ENCODE peak calls at places on chromosomes 11 and 22, in five cellular contexts. One of them, this sample, is unnamed.

GRCh38 chr11:1082346-1082727 is 7.7 kb downstream of the MUC2 start:
- DNase-seq in iris pigment epithelial cell: no peak
- DNase-seq in WERI-Rb-1: no peak
- DNase-seq in stimulated activated CD4-positive, alpha-beta T cell treated with anti-CD3 and anti-CD28 coated beads, Interleukin-1b, Interleukin-23, amount 100 ng/mL, for 4 hours: no peak
- DNase-seq in activated T-helper 1 cell treated with Interleukin-2 at 50 U/mL for 16 hours: no peak
- DNase-seq in this sample: peak

GRCh38 chr22:32552540-32552939 is 77.9 kb downstream of the FBXO7 start:
- DNase-seq in iris pigment epithelial cell: no peak
- DNase-seq in WERI-Rb-1: no peak
- DNase-seq in stimulated activated CD4-positive, alpha-beta T cell treated with anti-CD3 and anti-CD28 coated beads, Interleukin-1b, Interleukin-23, amount 100 ng/mL, for 4 hours: no peak
- DNase-seq in activated T-helper 1 cell treated with Interleukin-2 at 50 U/mL for 16 hours: no peak
- DNase-seq in this sample: no peak

GRCh38 chr11:65423516-65424199 is 1.1 kb downstream of the NEAT1 start:
- DNase-seq in iris pigment epithelial cell: peak
- DNase-seq in WERI-Rb-1: no peak
- DNase-seq in stimulated activated CD4-positive, alpha-beta T cell treated with anti-CD3 and anti-CD28 coated beads, Interleukin-1b, Interleukin-23, amount 100 ng/mL, for 4 hours: no peak
- DNase-seq in activated T-helper 1 cell treated with Interleukin-2 at 50 U/mL for 16 hours: no peak
- DNase-seq in this sample: no peak

GRCh38 chr11:34219862-34220490 is 114.5 kb downstream of the NAT10 start:
- DNase-seq in iris pigment epithelial cell: no peak
- DNase-seq in WERI-Rb-1: no peak
- DNase-seq in stimulated activated CD4-positive, alpha-beta T cell treated with anti-CD3 and anti-CD28 coated beads, Interleukin-1b, Interleukin-23, amount 100 ng/mL, for 4 hours: no peak
- DNase-seq in activated T-helper 1 cell treated with Interleukin-2 at 50 U/mL for 16 hours: no peak
- DNase-seq in this sample: no peak

GRCh38 chr11:70700453-70700852 is 302.1 kb downstream of the CTTN start:
- DNase-seq in iris pigment epithelial cell: no peak
- DNase-seq in WERI-Rb-1: no peak
- DNase-seq in stimulated activated CD4-positive, alpha-beta T cell treated with anti-CD3 and anti-CD28 coated beads, Interleukin-1b, Interleukin-23, amount 100 ng/mL, for 4 hours: no peak
- DNase-seq in activated T-helper 1 cell treated with Interleukin-2 at 50 U/mL for 16 hours: no peak
- DNase-seq in this sample: no peak

GRCh38 chr11:5550440-5551095 is 2.2 kb upstream of the OR52H1 start:
- DNase-seq in iris pigment epithelial cell: peak
- DNase-seq in WERI-Rb-1: no peak
- DNase-seq in stimulated activated CD4-positive, alpha-beta T cell treated with anti-CD3 and anti-CD28 coated beads, Interleukin-1b, Interleukin-23, amount 100 ng/mL, for 4 hours: no peak
- DNase-seq in activated T-helper 1 cell treated with Interleukin-2 at 50 U/mL for 16 hours: no peak
- DNase-seq in this sample: no peak

GRCh38 chr11:120818097-120818496 is 205.8 kb upstream of the TBCEL start:
- DNase-seq in iris pigment epithelial cell: no peak
- DNase-seq in WERI-Rb-1: no peak
- DNase-seq in stimulated activated CD4-positive, alpha-beta T cell treated with anti-CD3 and anti-CD28 coated beads, Interleukin-1b, Interleukin-23, amount 100 ng/mL, for 4 hours: no peak
- DNase-seq in activated T-helper 1 cell treated with Interleukin-2 at 50 U/mL for 16 hours: no peak
- DNase-seq in this sample: no peak

GRCh38 chr22:26610983-26611382 is 6.8 kb downstream of the CRYBB1 start:
- DNase-seq in iris pigment epithelial cell: no peak
- DNase-seq in WERI-Rb-1: no peak
- DNase-seq in stimulated activated CD4-positive, alpha-beta T cell treated with anti-CD3 and anti-CD28 coated beads, Interleukin-1b, Interleukin-23, amount 100 ng/mL, for 4 hours: no peak
- DNase-seq in activated T-helper 1 cell treated with Interleukin-2 at 50 U/mL for 16 hours: no peak
- DNase-seq in this sample: no peak

GRCh38 chr11:36948445-36949171 is 350.6 kb upstream of the RAG2 start:
- DNase-seq in iris pigment epithelial cell: no peak
- DNase-seq in WERI-Rb-1: no peak
- DNase-seq in stimulated activated CD4-positive, alpha-beta T cell treated with anti-CD3 and anti-CD28 coated beads, Interleukin-1b, Interleukin-23, amount 100 ng/mL, for 4 hours: no peak
- DNase-seq in activated T-helper 1 cell treated with Interleukin-2 at 50 U/mL for 16 hours: no peak
- DNase-seq in this sample: no peak

GRCh38 chr22:47165338-47165931 is 403.0 kb downstream of the TBC1D22A start:
- DNase-seq in iris pigment epithelial cell: no peak
- DNase-seq in WERI-Rb-1: peak
- DNase-seq in stimulated activated CD4-positive, alpha-beta T cell treated with anti-CD3 and anti-CD28 coated beads, Interleukin-1b, Interleukin-23, amount 100 ng/mL, for 4 hours: no peak
- DNase-seq in activated T-helper 1 cell treated with Interleukin-2 at 50 U/mL for 16 hours: no peak
- DNase-seq in this sample: no peak

GRCh38 chr11:126411971-126412381 is 56.5 kb downstream of the ST3GAL4 start:
- DNase-seq in iris pigment epithelial cell: no peak
- DNase-seq in WERI-Rb-1: peak
- DNase-seq in stimulated activated CD4-positive, alpha-beta T cell treated with anti-CD3 and anti-CD28 coated beads, Interleukin-1b, Interleukin-23, amount 100 ng/mL, for 4 hours: no peak
- DNase-seq in activated T-helper 1 cell treated with Interleukin-2 at 50 U/mL for 16 hours: no peak
- DNase-seq in this sample: no peak

GRCh38 chr11:77322506-77322905 is 21.0 kb upstream of the GDPD4 start:
- DNase-seq in iris pigment epithelial cell: peak
- DNase-seq in WERI-Rb-1: no peak
- DNase-seq in stimulated activated CD4-positive, alpha-beta T cell treated with anti-CD3 and anti-CD28 coated beads, Interleukin-1b, Interleukin-23, amount 100 ng/mL, for 4 hours: no peak
- DNase-seq in activated T-helper 1 cell treated with Interleukin-2 at 50 U/mL for 16 hours: no peak
- DNase-seq in this sample: no peak

GRCh38 chr22:19044381-19044780 is 77.8 kb downstream of the DGCR2 start:
- DNase-seq in iris pigment epithelial cell: no peak
- DNase-seq in WERI-Rb-1: no peak
- DNase-seq in stimulated activated CD4-positive, alpha-beta T cell treated with anti-CD3 and anti-CD28 coated beads, Interleukin-1b, Interleukin-23, amount 100 ng/mL, for 4 hours: no peak
- DNase-seq in activated T-helper 1 cell treated with Interleukin-2 at 50 U/mL for 16 hours: no peak
- DNase-seq in this sample: no peak

GRCh38 chr22:48819232-48819631 is 1008.4 kb downstream of the BRD1 start:
- DNase-seq in iris pigment epithelial cell: no peak
- DNase-seq in WERI-Rb-1: no peak
- DNase-seq in stimulated activated CD4-positive, alpha-beta T cell treated with anti-CD3 and anti-CD28 coated beads, Interleukin-1b, Interleukin-23, amount 100 ng/mL, for 4 hours: no peak
- DNase-seq in activated T-helper 1 cell treated with Interleukin-2 at 50 U/mL for 16 hours: no peak
- DNase-seq in this sample: no peak

GRCh38 chr11:46505741-46506485 is 87.9 kb downstream of the AMBRA1 start:
- DNase-seq in iris pigment epithelial cell: peak
- DNase-seq in WERI-Rb-1: no peak
- DNase-seq in stimulated activated CD4-positive, alpha-beta T cell treated with anti-CD3 and anti-CD28 coated beads, Interleukin-1b, Interleukin-23, amount 100 ng/mL, for 4 hours: no peak
- DNase-seq in activated T-helper 1 cell treated with Interleukin-2 at 50 U/mL for 16 hours: no peak
- DNase-seq in this sample: no peak

GRCh38 chr22:49724030-49724892 is 103.4 kb downstream of the BRD1 start:
- DNase-seq in iris pigment epithelial cell: no peak
- DNase-seq in WERI-Rb-1: peak
- DNase-seq in stimulated activated CD4-positive, alpha-beta T cell treated with anti-CD3 and anti-CD28 coated beads, Interleukin-1b, Interleukin-23, amount 100 ng/mL, for 4 hours: peak
- DNase-seq in activated T-helper 1 cell treated with Interleukin-2 at 50 U/mL for 16 hours: no peak
- DNase-seq in this sample: no peak

GRCh38 chr22:21951931-21952465 is 650 bp downstream of the PPM1F start:
- DNase-seq in iris pigment epithelial cell: peak
- DNase-seq in WERI-Rb-1: peak
- DNase-seq in stimulated activated CD4-positive, alpha-beta T cell treated with anti-CD3 and anti-CD28 coated beads, Interleukin-1b, Interleukin-23, amount 100 ng/mL, for 4 hours: no peak
- DNase-seq in activated T-helper 1 cell treated with Interleukin-2 at 50 U/mL for 16 hours: peak
- DNase-seq in this sample: no peak

GRCh38 chr11:126502159-126502558 is 146.7 kb downstream of the ST3GAL4 start:
- DNase-seq in iris pigment epithelial cell: no peak
- DNase-seq in WERI-Rb-1: no peak
- DNase-seq in stimulated activated CD4-positive, alpha-beta T cell treated with anti-CD3 and anti-CD28 coated beads, Interleukin-1b, Interleukin-23, amount 100 ng/mL, for 4 hours: no peak
- DNase-seq in activated T-helper 1 cell treated with Interleukin-2 at 50 U/mL for 16 hours: no peak
- DNase-seq in this sample: no peak

GRCh38 chr11:6608011-6608410 is 4.0 kb downstream of the TAF10 start:
- DNase-seq in iris pigment epithelial cell: no peak
- DNase-seq in WERI-Rb-1: no peak
- DNase-seq in stimulated activated CD4-positive, alpha-beta T cell treated with anti-CD3 and anti-CD28 coated beads, Interleukin-1b, Interleukin-23, amount 100 ng/mL, for 4 hours: no peak
- DNase-seq in activated T-helper 1 cell treated with Interleukin-2 at 50 U/mL for 16 hours: no peak
- DNase-seq in this sample: no peak

GRCh38 chr22:28976588-28976987 is 85.0 kb downstream of the C22orf31 start:
- DNase-seq in iris pigment epithelial cell: peak
- DNase-seq in WERI-Rb-1: no peak
- DNase-seq in stimulated activated CD4-positive, alpha-beta T cell treated with anti-CD3 and anti-CD28 coated beads, Interleukin-1b, Interleukin-23, amount 100 ng/mL, for 4 hours: no peak
- DNase-seq in activated T-helper 1 cell treated with Interleukin-2 at 50 U/mL for 16 hours: no peak
- DNase-seq in this sample: no peak

GRCh38 chr22:42432020-42432596 is at the start of gene NFAM1:
- DNase-seq in iris pigment epithelial cell: no peak
- DNase-seq in WERI-Rb-1: peak
- DNase-seq in stimulated activated CD4-positive, alpha-beta T cell treated with anti-CD3 and anti-CD28 coated beads, Interleukin-1b, Interleukin-23, amount 100 ng/mL, for 4 hours: no peak
- DNase-seq in activated T-helper 1 cell treated with Interleukin-2 at 50 U/mL for 16 hours: no peak
- DNase-seq in this sample: no peak

GRCh38 chr11:100687630-100688395 is 725 bp downstream of the ARHGAP42 start:
- DNase-seq in iris pigment epithelial cell: peak
- DNase-seq in WERI-Rb-1: peak
- DNase-seq in stimulated activated CD4-positive, alpha-beta T cell treated with anti-CD3 and anti-CD28 coated beads, Interleukin-1b, Interleukin-23, amount 100 ng/mL, for 4 hours: no peak
- DNase-seq in activated T-helper 1 cell treated with Interleukin-2 at 50 U/mL for 16 hours: no peak
- DNase-seq in this sample: no peak

GRCh38 chr11:13259374-13259773 is 18.2 kb upstream of the BMAL1 start:
- DNase-seq in iris pigment epithelial cell: no peak
- DNase-seq in WERI-Rb-1: no peak
- DNase-seq in stimulated activated CD4-positive, alpha-beta T cell treated with anti-CD3 and anti-CD28 coated beads, Interleukin-1b, Interleukin-23, amount 100 ng/mL, for 4 hours: no peak
- DNase-seq in activated T-helper 1 cell treated with Interleukin-2 at 50 U/mL for 16 hours: no peak
- DNase-seq in this sample: no peak

GRCh38 chr11:36090351-36091245 is 146.7 kb downstream of the LDLRAD3 start:
- DNase-seq in iris pigment epithelial cell: no peak
- DNase-seq in WERI-Rb-1: no peak
- DNase-seq in stimulated activated CD4-positive, alpha-beta T cell treated with anti-CD3 and anti-CD28 coated beads, Interleukin-1b, Interleukin-23, amount 100 ng/mL, for 4 hours: no peak
- DNase-seq in activated T-helper 1 cell treated with Interleukin-2 at 50 U/mL for 16 hours: no peak
- DNase-seq in this sample: no peak

GRCh38 chr22:45503071-45503815 is 560 bp downstream of the FBLN1 start:
- DNase-seq in iris pigment epithelial cell: no peak
- DNase-seq in WERI-Rb-1: peak
- DNase-seq in stimulated activated CD4-positive, alpha-beta T cell treated with anti-CD3 and anti-CD28 coated beads, Interleukin-1b, Interleukin-23, amount 100 ng/mL, for 4 hours: no peak
- DNase-seq in activated T-helper 1 cell treated with Interleukin-2 at 50 U/mL for 16 hours: no peak
- DNase-seq in this sample: no peak

GRCh38 chr11:61162092-61162935 is 1.1 kb upstream of the VPS37C start:
- DNase-seq in iris pigment epithelial cell: peak
- DNase-seq in WERI-Rb-1: peak
- DNase-seq in stimulated activated CD4-positive, alpha-beta T cell treated with anti-CD3 and anti-CD28 coated beads, Interleukin-1b, Interleukin-23, amount 100 ng/mL, for 4 hours: no peak
- DNase-seq in activated T-helper 1 cell treated with Interleukin-2 at 50 U/mL for 16 hours: no peak
- DNase-seq in this sample: no peak

GRCh38 chr11:111414267-111414931 is 35.3 kb upstream of the POU2AF1 start:
- DNase-seq in iris pigment epithelial cell: peak
- DNase-seq in WERI-Rb-1: no peak
- DNase-seq in stimulated activated CD4-positive, alpha-beta T cell treated with anti-CD3 and anti-CD28 coated beads, Interleukin-1b, Interleukin-23, amount 100 ng/mL, for 4 hours: no peak
- DNase-seq in activated T-helper 1 cell treated with Interleukin-2 at 50 U/mL for 16 hours: no peak
- DNase-seq in this sample: no peak

GRCh38 chr11:117435296-117435695 is 107.6 kb downstream of the CEP164 start:
- DNase-seq in iris pigment epithelial cell: no peak
- DNase-seq in WERI-Rb-1: no peak
- DNase-seq in stimulated activated CD4-positive, alpha-beta T cell treated with anti-CD3 and anti-CD28 coated beads, Interleukin-1b, Interleukin-23, amount 100 ng/mL, for 4 hours: no peak
- DNase-seq in activated T-helper 1 cell treated with Interleukin-2 at 50 U/mL for 16 hours: no peak
- DNase-seq in this sample: no peak

GRCh38 chr11:67731583-67731982 is 57.2 kb upstream of the ALDH3B2 start:
- DNase-seq in iris pigment epithelial cell: no peak
- DNase-seq in WERI-Rb-1: no peak
- DNase-seq in stimulated activated CD4-positive, alpha-beta T cell treated with anti-CD3 and anti-CD28 coated beads, Interleukin-1b, Interleukin-23, amount 100 ng/mL, for 4 hours: no peak
- DNase-seq in activated T-helper 1 cell treated with Interleukin-2 at 50 U/mL for 16 hours: no peak
- DNase-seq in this sample: no peak

GRCh38 chr11:62852523-62853188 is 13.3 kb upstream of the WDR74 start:
- DNase-seq in iris pigment epithelial cell: no peak
- DNase-seq in WERI-Rb-1: no peak
- DNase-seq in stimulated activated CD4-positive, alpha-beta T cell treated with anti-CD3 and anti-CD28 coated beads, Interleukin-1b, Interleukin-23, amount 100 ng/mL, for 4 hours: no peak
- DNase-seq in activated T-helper 1 cell treated with Interleukin-2 at 50 U/mL for 16 hours: no peak
- DNase-seq in this sample: no peak

GRCh38 chr11:134625151-134625550 is 213.1 kb upstream of the B3GAT1 start:
- DNase-seq in iris pigment epithelial cell: no peak
- DNase-seq in WERI-Rb-1: no peak
- DNase-seq in stimulated activated CD4-positive, alpha-beta T cell treated with anti-CD3 and anti-CD28 coated beads, Interleukin-1b, Interleukin-23, amount 100 ng/mL, for 4 hours: no peak
- DNase-seq in activated T-helper 1 cell treated with Interleukin-2 at 50 U/mL for 16 hours: no peak
- DNase-seq in this sample: no peak

GRCh38 chr22:27185903-27186302 is 528.5 kb downstream of the MIAT start:
- DNase-seq in iris pigment epithelial cell: no peak
- DNase-seq in WERI-Rb-1: no peak
- DNase-seq in stimulated activated CD4-positive, alpha-beta T cell treated with anti-CD3 and anti-CD28 coated beads, Interleukin-1b, Interleukin-23, amount 100 ng/mL, for 4 hours: no peak
- DNase-seq in activated T-helper 1 cell treated with Interleukin-2 at 50 U/mL for 16 hours: no peak
- DNase-seq in this sample: no peak